ENCODE peak calls at places on chromosomes 2 and 18, in eight cellular contexts. X is fibroblast of lung, H is heart left ventricle, N is testis, O is astrocyte, M is breast epithelium, Y is WERI-Rb-1, T is suprapubic skin. U is an unnamed sample.

GRCh38 chr18:61831071-61831470 is 61.7 kb downstream of the RNF152 start:
- DNase-seq in X (peak), H (no peak), N (no peak), O (no peak), M (no peak), Y (peak), T (no peak), U (no peak)

GRCh38 chr18:10518595-10519273 is 7.1 kb upstream of the NAPG start:
- DNase-seq in X (peak), H (peak), N (peak), O (no peak), M (no peak), Y (peak), T (no peak), U (no peak)

GRCh38 chr2:44528595-44528994 is 166.8 kb downstream of the CAMKMT start:
- DNase-seq in X (peak), H (no peak), N (no peak), O (peak), M (no peak), Y (no peak), T (no peak), U (no peak)

GRCh38 chr2:30106543-30106942 is 40.3 kb upstream of the YPEL5 start:
- DNase-seq in X (peak), H (no peak), N (peak), O (peak), M (no peak), Y (no peak), T (no peak), U (peak)

GRCh38 chr2:402721-403120 is 114.8 kb upstream of the ALKAL2 start:
- DNase-seq in X (no peak), H (no peak), N (no peak), O (no peak), M (no peak), Y (no peak), T (no peak), U (no peak)

GRCh38 chr18:72492497-72492896 is 51.6 kb downstream of the CBLN2 start:
- DNase-seq in X (no peak), H (no peak), N (no peak), O (no peak), M (no peak), Y (no peak), T (no peak), U (no peak)

GRCh38 chr2:27501042-27501441 is 4.4 kb downstream of the GCKR start:
- DNase-seq in X (no peak), H (no peak), N (no peak), O (no peak), M (no peak), Y (no peak), T (no peak), U (no peak)

GRCh38 chr2:96117701-96118588 is 1.6 kb upstream of the ADRA2B start:
- DNase-seq in X (no peak), H (no peak), N (no peak), O (no peak), M (no peak), Y (peak), T (no peak), U (no peak)

GRCh38 chr18:35121038-35121437 is 79.8 kb downstream of the MAPRE2 start:
- DNase-seq in X (no peak), H (no peak), N (no peak), O (no peak), M (no peak), Y (no peak), T (no peak), U (no peak)

GRCh38 chr2:231709981-231710750 is 1.8 kb downstream of the PTMA start:
- DNase-seq in X (peak), H (peak), N (peak), O (peak), M (peak), Y (peak), T (no peak), U (peak)

GRCh38 chr2:120231564-120231973 is 8.4 kb upstream of the TMEM185B start:
- DNase-seq in X (no peak), H (no peak), N (no peak), O (no peak), M (peak), Y (no peak), T (peak), U (peak)

GRCh38 chr2:240644171-240644651 is 18.9 kb downstream of the GPR35 start:
- DNase-seq in X (no peak), H (no peak), N (no peak), O (no peak), M (no peak), Y (peak), T (peak), U (peak)

GRCh38 chr2:10841547-10842219 is 29.1 kb upstream of the PDIA6 start:
- DNase-seq in X (no peak), H (no peak), N (no peak), O (no peak), M (no peak), Y (no peak), T (no peak), U (no peak)

GRCh38 chr2:120344991-120345975 is 653 bp upstream of the INHBB start:
- DNase-seq in X (peak), H (no peak), N (no peak), O (no peak), M (no peak), Y (no peak), T (no peak), U (no peak)

GRCh38 chr18:62802523-62802922 is 87.2 kb downstream of the PHLPP1 start:
- DNase-seq in X (no peak), H (no peak), N (no peak), O (no peak), M (no peak), Y (no peak), T (no peak), U (no peak)

GRCh38 chr2:53512071-53512841 is 255.3 kb upstream of the CHAC2 start:
- DNase-seq in X (peak), H (no peak), N (no peak), O (peak), M (no peak), Y (no peak), T (no peak), U (no peak)

GRCh38 chr2:45585267-45585861 is 25.7 kb downstream of the SRBD1 start:
- DNase-seq in X (peak), H (no peak), N (peak), O (no peak), M (no peak), Y (no peak), T (no peak), U (no peak)

GRCh38 chr2:141554810-141555209 is 576.0 kb downstream of the LRP1B start:
- DNase-seq in X (peak), H (no peak), N (peak), O (peak), M (no peak), Y (peak), T (no peak), U (no peak)
- TF ChIP-seq CTCF in X (no peak), H (peak), N (no peak), O (peak), M (peak), Y (peak), T (peak), U (no peak)

DNA sequence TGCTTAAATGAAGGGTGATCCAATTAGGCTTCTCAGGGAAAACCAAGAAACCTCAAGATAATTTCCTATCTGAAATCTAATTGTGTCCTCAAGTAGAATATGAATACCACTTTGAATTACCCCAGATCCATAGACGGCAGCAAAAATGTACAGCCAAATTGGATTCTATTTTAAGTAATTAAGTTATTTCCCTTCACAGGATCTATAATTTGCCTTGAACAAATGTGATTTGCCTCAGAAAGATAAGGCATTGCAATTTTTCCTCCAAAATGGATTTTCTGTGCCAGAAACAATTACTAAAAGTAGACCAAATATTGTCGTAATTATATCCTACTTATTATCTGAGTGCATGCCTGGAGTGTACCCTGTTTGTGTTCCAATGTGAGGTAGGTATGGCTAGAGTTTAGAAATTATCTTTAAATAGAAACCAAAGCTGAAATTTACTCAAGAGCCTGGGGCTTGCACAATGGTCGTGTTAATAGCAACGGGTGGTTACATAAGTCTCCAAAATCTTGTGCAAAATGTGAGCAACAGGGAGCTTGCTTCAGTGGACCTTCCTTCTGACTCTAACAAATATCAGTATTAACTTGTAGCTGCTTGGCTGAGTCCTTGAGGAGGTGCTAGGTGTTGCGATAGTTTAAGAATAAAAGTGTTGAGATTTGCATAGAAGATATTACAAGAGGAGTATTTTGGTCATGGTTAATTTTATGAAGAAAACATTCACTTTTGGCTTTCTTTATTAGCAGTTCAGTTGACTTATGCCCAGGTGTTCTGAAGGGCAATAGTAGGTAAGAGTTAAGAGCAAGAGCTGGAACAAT is 4.8 kb downstream of the CXCR4 start:
- DNase-seq in X (no peak), H (no peak), N (no peak), O (no peak), M (no peak), Y (no peak), T (no peak), U (no peak)
- H3K4me3 ChIP-seq in X (no peak), H (no peak), N (no peak), O (no peak), M (no peak), Y (no peak), T (no peak), U (no peak)

GRCh38 chr2:121532347-121532766 is 1.7 kb downstream of the RNU4ATAC start:
- DNase-seq in X (peak), H (no peak), N (no peak), O (peak), M (no peak), Y (no peak), T (no peak), U (no peak)

GRCh38 chr2:121530210-121530562 is 494 bp upstream of the RNU4ATAC start:
- DNase-seq in X (peak), H (peak), N (no peak), O (peak), M (peak), Y (peak), T (peak), U (peak)

GRCh38 chr2:121530563-121531334 is at the start of gene RNU4ATAC:
- DNase-seq in X (peak), H (peak), N (peak), O (peak), M (peak), Y (peak), T (peak), U (peak)

GRCh38 chr2:121534007-121534406 is 3.3 kb downstream of the RNU4ATAC start:
- DNase-seq in X (no peak), H (no peak), N (no peak), O (no peak), M (no peak), Y (no peak), T (no peak), U (no peak)

DNA sequence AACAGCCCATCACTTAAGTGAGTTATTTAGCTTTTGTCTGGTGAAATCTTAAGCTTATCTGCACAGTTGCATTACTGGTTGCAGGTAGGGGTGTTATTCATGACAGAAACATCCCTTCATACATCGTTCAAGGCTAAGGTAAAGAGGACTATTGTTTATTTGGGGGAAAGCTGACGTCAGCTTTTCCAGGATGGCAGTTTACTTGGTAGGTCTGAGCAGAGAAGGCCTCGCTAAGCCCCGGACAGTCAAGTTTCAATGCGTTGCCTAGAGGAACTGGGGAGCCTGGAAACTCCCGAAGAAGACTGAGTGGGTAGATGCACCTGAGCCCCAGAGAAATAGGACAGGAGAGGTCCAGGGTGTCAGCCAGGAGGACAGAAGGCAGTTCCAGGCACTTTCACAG is 2.2 kb downstream of the RNU4ATAC start:
- DNase-seq in X (peak), H (no peak), N (no peak), O (no peak), M (no peak), Y (no peak), T (no peak), U (no peak)
- H3K27ac ChIP-seq in X (no peak), H (peak), N (peak), O (no peak), M (no peak), Y (no peak), T (no peak), U (no peak)

GRCh38 chr18:21912339-21913239 is 172.0 kb downstream of the MIB1 start:
- DNase-seq in X (no peak), H (no peak), N (no peak), O (no peak), M (no peak), Y (no peak), T (no peak), U (no peak)
- TF ChIP-seq CTCF in X (no peak), H (no peak), N (no peak), O (no peak), M (no peak), Y (no peak), T (no peak), U (no peak)

GRCh38 chr2:169573974-169574299 is 272 bp upstream of the FASTKD1 start:
- DNase-seq in X (no peak), H (no peak), N (no peak), O (no peak), M (no peak), Y (no peak), T (no peak), U (no peak)
- H3K4me3 ChIP-seq in X (peak), H (peak), N (no peak), O (peak), M (peak), Y (peak), T (peak), U (peak)

DNA sequence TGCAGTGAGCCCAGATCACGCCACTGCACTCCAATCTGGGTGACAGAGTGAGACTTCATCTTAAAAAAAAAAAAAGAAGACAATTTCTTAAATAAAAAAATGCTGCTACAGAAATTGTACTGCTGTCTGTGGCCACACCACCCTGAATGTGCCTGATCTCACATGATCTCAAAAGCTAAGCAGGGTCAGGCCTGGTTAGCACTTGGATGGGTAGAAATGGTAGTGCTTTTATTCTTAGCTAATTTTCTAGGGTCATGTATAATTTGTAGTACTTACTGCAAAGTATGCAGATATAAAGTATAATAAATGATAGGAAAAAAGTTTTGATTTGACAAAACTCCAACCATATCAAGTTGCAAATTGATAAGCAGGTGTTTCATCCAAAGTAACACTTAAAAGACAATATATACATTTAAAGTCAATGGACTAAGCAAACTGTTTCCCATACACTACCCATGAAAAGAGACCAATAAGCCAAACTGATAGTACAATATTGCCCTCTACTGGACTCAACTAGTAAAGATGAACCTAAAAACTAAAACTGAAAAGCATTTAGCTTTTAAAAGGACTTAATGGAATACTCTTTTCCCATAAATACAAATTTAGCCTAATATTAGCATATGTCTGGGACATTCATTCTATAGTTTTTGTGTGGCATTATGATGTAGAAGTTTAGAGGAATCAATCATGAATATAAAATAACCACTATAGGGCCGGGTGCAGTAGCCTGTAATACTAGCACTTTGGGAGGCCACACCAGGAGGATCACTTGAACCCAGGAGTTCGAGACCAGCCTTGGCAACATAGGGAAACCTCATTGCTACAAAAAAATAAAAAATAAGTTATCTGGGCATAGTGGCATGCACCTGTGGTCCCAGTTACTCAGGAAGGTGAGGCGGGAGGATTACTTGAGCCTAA is 18.6 kb upstream of the PEX13 start:
- DNase-seq in X (peak), H (no peak), N (no peak), O (no peak), M (no peak), Y (no peak), T (no peak), U (no peak)
- H3K27ac ChIP-seq in X (no peak), H (no peak), N (no peak), O (no peak), M (no peak), Y (no peak), T (no peak), U (no peak)

GRCh38 chr18:43396266-43396665 is 119.0 kb upstream of the SYT4 start:
- DNase-seq in X (peak), H (no peak), N (no peak), O (no peak), M (no peak), Y (no peak), T (no peak), U (no peak)
- TF ChIP-seq CTCF in X (peak), H (peak), N (peak), O (peak), M (peak), Y (no peak), T (no peak), U (no peak)

GRCh38 chr2:161136194-161136593 is 24.0 kb upstream of the TANK start:
- DNase-seq in X (no peak), H (no peak), N (no peak), O (no peak), M (no peak), Y (no peak), T (no peak), U (no peak)
- H3K4me3 ChIP-seq in X (no peak), H (no peak), N (no peak), O (no peak), M (no peak), Y (no peak), T (no peak), U (no peak)

U was measured in coronary artery.